ENCODE peak calls at places on chromosome 2, in eight cellular contexts. R, U, W, X, N, T, C and S are unnamed samples. For H3K27me3, the result is how much of the 10 kb centered on the place peaks cover.

GRCh38 chr2:28310107-28310506 is 82.6 kb upstream of the FOSL2 start:
- DNase-seq in R (no peak), W (no peak), C (no peak), U (no peak), T (no peak), X (no peak), N (peak), S (no peak)

GRCh38 chr2:127423476-127423840 is 5.2 kb downstream of the PROC start:
- DNase-seq in N (no peak), T (no peak), X (no peak), R (no peak), C (peak), U (no peak), W (no peak), S (no peak)

GRCh38 chr2:46829240-46829970 is 86.2 kb downstream of the MCFD2 start:
- DNase-seq in U (no peak), X (no peak), C (no peak), R (no peak), T (no peak), N (no peak), W (no peak), S (peak)

GRCh38 chr2:41836944-41837343 is 210.9 kb upstream of the PKDCC start:
- DNase-seq in R (no peak), T (no peak), X (no peak), N (no peak), C (peak), U (peak), W (peak), S (peak)

GRCh38 chr2:37637122-37637875 is 34.1 kb downstream of the CDC42EP3 start:
- DNase-seq in W (no peak), T (no peak), U (no peak), X (no peak), N (no peak), C (no peak), R (no peak), S (no peak)

GRCh38 chr2:120350801-120351324 is 4.9 kb downstream of the INHBB start:
- DNase-seq in W (no peak), T (no peak), N (no peak), U (no peak), R (no peak), X (no peak), C (no peak), S (no peak)

GRCh38 chr2:6741229-6741628 is 124.5 kb downstream of the CMPK2 start:
- DNase-seq in T (no peak), W (no peak), X (no peak), N (no peak), C (no peak), R (no peak), U (no peak), S (no peak)

GRCh38 chr2:8626572-8626971 is 55.3 kb upstream of the ID2 start:
- DNase-seq in U (no peak), N (no peak), X (no peak), C (no peak), R (no peak), W (no peak), T (no peak), S (no peak)

GRCh38 chr2:146489386-146489785 is 1355.4 kb upstream of the ACVR2A start:
- DNase-seq in R (no peak), U (no peak), T (no peak), W (peak), C (peak), N (no peak), X (no peak), S (no peak)

GRCh38 chr2:207533609-207534008 is 3.8 kb downstream of the CREB1 start:
- DNase-seq in T (no peak), C (no peak), U (no peak), W (no peak), R (no peak), N (no peak), X (no peak), S (no peak)

GRCh38 chr2:183021613-183022012 is 16.6 kb downstream of the NCKAP1 start:
- DNase-seq in T (no peak), C (no peak), X (no peak), W (no peak), N (no peak), R (no peak), U (no peak), S (no peak)

GRCh38 chr2:45027051-45027450 is 17.8 kb upstream of the SIX2 start:
- DNase-seq in W (no peak), X (no peak), T (no peak), C (no peak), N (no peak), R (no peak), U (no peak), S (peak)

GRCh38 chr2:14189929-14190328 is 442.6 kb upstream of the LRATD1 start:
- DNase-seq in U (peak), X (no peak), N (no peak), C (peak), R (no peak), W (peak), T (no peak), S (no peak)

GRCh38 chr2:191264647-191265079 is 19.5 kb downstream of the MYO1B start:
- DNase-seq in X (no peak), R (no peak), T (no peak), U (peak), W (peak), C (peak), N (no peak), S (no peak)

GRCh38 chr2:172639823-172640222 is 83.9 kb downstream of the PDK1 start:
- DNase-seq in U (peak), X (no peak), W (peak), R (no peak), T (no peak), C (peak), N (no peak), S (no peak)

GRCh38 chr2:68465081-68465916 is 1.8 kb downstream of the FBXO48 start:
- DNase-seq in N (no peak), T (no peak), R (no peak), X (no peak), U (peak), C (peak), W (no peak), S (no peak)

GRCh38 chr2:240460781-240461431 is 25.4 kb downstream of the GPC1 start:
- DNase-seq in T (no peak), N (no peak), C (no peak), U (no peak), X (peak), W (no peak), R (peak), S (peak)

GRCh38 chr2:237140689-237141285 is 55.1 kb downstream of the COPS8 start:
- DNase-seq in W (no peak), X (no peak), C (no peak), T (no peak), U (no peak), R (no peak), N (peak), S (no peak)

GRCh38 chr2:66189598-66189997 is 245.3 kb upstream of the MEIS1 start:
- DNase-seq in W (no peak), T (no peak), X (no peak), U (no peak), N (no peak), R (no peak), C (peak), S (no peak)

GRCh38 chr2:237280235-237280634 is 133.7 kb downstream of the COL6A3 start:
- DNase-seq in W (peak), N (no peak), R (no peak), C (no peak), X (no peak), U (peak), T (no peak), S (no peak)

GRCh38 chr2:135925571-135925970 is 49.3 kb upstream of the MCM6 start:
- DNase-seq in X (no peak), T (no peak), N (no peak), R (no peak), C (no peak), W (no peak), U (peak), S (no peak)

GRCh38 chr2:222882484-222882928 is 21.7 kb downstream of the ACSL3 start:
- DNase-seq in N (no peak), X (no peak), R (no peak), C (peak), T (no peak), U (no peak), W (no peak), S (no peak)

GRCh38 chr2:21411796-21412195 is 288.0 kb downstream of the TDRD15 start:
- DNase-seq in T (no peak), U (no peak), X (no peak), W (no peak), N (no peak), R (no peak), C (no peak), S (no peak)

GRCh38 chr2:203683932-203684556 is 22.4 kb upstream of the CD28 start:
- DNase-seq in C (peak), X (no peak), T (no peak), W (peak), U (peak), R (no peak), N (no peak), S (no peak)

GRCh38 chr2:168024459-168024858 is 222.9 kb downstream of the STK39 start:
- DNase-seq in R (no peak), C (no peak), T (no peak), W (no peak), X (no peak), U (no peak), N (no peak), S (no peak)

GRCh38 chr2:11810237-11810977 is 64.0 kb downstream of the LPIN1 start:
- DNase-seq in C (no peak), N (peak), T (no peak), W (no peak), X (no peak), U (no peak), R (no peak), S (peak)

GRCh38 chr2:32712870-32713269 is 85.0 kb downstream of the TTC27 start:
- DNase-seq in R (no peak), T (no peak), X (no peak), N (no peak), W (peak), U (peak), C (no peak), S (no peak)

GRCh38 chr2:69046221-69046662 is 33.3 kb downstream of the ANTXR1 start:
- DNase-seq in U (peak), N (no peak), T (no peak), W (peak), R (no peak), C (peak), X (no peak), S (peak)

GRCh38 chr2:134468093-134468640 is 214.3 kb downstream of the MGAT5 start:
- DNase-seq in U (no peak), R (no peak), X (no peak), T (no peak), W (no peak), C (no peak), N (peak), S (no peak)

GRCh38 chr2:133959066-133959465 is 294.8 kb upstream of the MGAT5 start:
- DNase-seq in W (no peak), X (no peak), R (no peak), N (no peak), C (no peak), T (no peak), U (no peak), S (peak)

GRCh38 chr2:172282944-172283343 is 144.4 kb upstream of the ITGA6 start:
- DNase-seq in T (no peak), N (no peak), W (peak), X (no peak), C (peak), U (peak), R (no peak), S (no peak)

GRCh38 chr2:237859533-237860272 is at the start of gene RAMP1:
- DNase-seq in U (peak), W (no peak), X (no peak), C (no peak), T (no peak), R (no peak), N (no peak), S (peak)

GRCh38 chr2:135473567-135473966 is 57.5 kb downstream of the ZRANB3 start:
- DNase-seq in X (no peak), U (peak), C (peak), R (no peak), W (peak), T (no peak), N (no peak), S (peak)

GRCh38 chr2:112784199-112785189 is at the start of gene IL1A:
- DNase-seq in W (peak), T (no peak), C (peak), R (no peak), N (no peak), U (peak), X (no peak), S (peak)

GRCh38 chr2:37415128-37415817 is 70.8 kb downstream of the QPCT start:
- DNase-seq in X (no peak), T (no peak), N (no peak), W (no peak), C (peak), R (no peak), U (peak), S (peak)

GRCh38 chr2:15965564-15966019 is 25.2 kb downstream of the MYCN start:
- DNase-seq in N (no peak), U (no peak), T (no peak), R (no peak), C (no peak), X (no peak), W (no peak), S (peak)

GRCh38 chr2:83081835-83082522 is 1377.1 kb downstream of the SUCLG1 start:
- DNase-seq in N (no peak), X (no peak), R (no peak), U (peak), W (peak), T (no peak), C (peak), S (no peak)

GRCh38 chr2:208192611-208193248 is 2.9 kb upstream of the C2orf80 start:
- DNase-seq in U (no peak), R (no peak), N (no peak), X (no peak), C (peak), W (no peak), T (no peak), S (no peak)

GRCh38 chr2:128444044-128444771 is 125.5 kb upstream of the HS6ST1 start:
- DNase-seq in U (no peak), C (no peak), W (no peak), X (no peak), N (peak), T (no peak), R (no peak), S (peak)

GRCh38 chr2:128444816-128445532 is 126.3 kb upstream of the HS6ST1 start:
- DNase-seq in W (no peak), R (no peak), C (no peak), N (peak), U (peak), X (no peak), T (no peak), S (peak)

GRCh38 chr2:128446866-128447537 is 128.3 kb upstream of the HS6ST1 start:
- DNase-seq in W (no peak), R (no peak), N (peak), U (no peak), X (no peak), T (no peak), C (no peak), S (peak)

GRCh38 chr2:128446049-128446811 is 127.6 kb upstream of the HS6ST1 start:
- DNase-seq in W (no peak), T (no peak), C (no peak), U (no peak), R (no peak), N (peak), X (no peak), S (peak)

DNA sequence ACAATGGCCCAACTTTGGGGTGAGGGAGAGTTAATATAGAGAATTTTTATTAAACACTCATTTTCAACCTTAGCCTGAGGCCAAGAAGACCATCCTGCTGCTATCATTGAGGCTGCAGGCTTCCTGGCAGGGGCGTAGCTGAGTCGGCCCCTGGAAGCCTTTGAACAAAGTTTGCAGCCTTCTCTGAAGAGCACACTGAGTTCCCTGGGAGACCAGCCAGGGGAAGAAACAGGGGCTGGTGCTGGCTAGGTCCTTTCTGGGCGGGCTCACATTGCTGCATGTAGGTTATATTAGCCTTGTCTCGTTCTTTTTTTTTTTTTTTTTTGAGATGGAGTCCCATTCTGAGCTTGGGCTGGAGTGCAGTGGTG is 126.8 kb upstream of the HS6ST1 start:
- DNase-seq in W (no peak), U (no peak), N (peak), X (no peak), T (no peak), C (no peak), R (no peak), S (no peak)
- H3K4me3 ChIP-seq in W (no peak), U (no peak), N (no peak), X (no peak), T (no peak), C (no peak), R (no peak), S (no peak)

GRCh38 chr2:55916473-55917049 is 7.0 kb downstream of the EFEMP1 start:
- DNase-seq in R (no peak), U (peak), N (no peak), X (no peak), T (no peak), W (peak), C (no peak), S (no peak)
- H3K27me3 ChIP-seq in R (under half), U (under half), N (under half), X (under half), T (under half), W (under half), C (under half), S (under half)

GRCh38 chr2:85681354-85681728 is 12.8 kb upstream of the GNLY start:
- DNase-seq in U (no peak), C (peak), N (no peak), T (no peak), W (no peak), R (no peak), X (no peak), S (peak)

GRCh38 chr2:85680707-85681353 is 12.8 kb upstream of the SFTPB start:
- DNase-seq in T (no peak), W (no peak), X (no peak), U (no peak), C (peak), R (no peak), N (no peak), S (peak)

GRCh38 chr2:85684380-85684779 is 9.8 kb upstream of the GNLY start:
- DNase-seq in R (no peak), N (no peak), W (no peak), X (no peak), U (no peak), T (no peak), C (no peak), S (no peak)

GRCh38 chr2:85682378-85682777 is 11.8 kb upstream of the GNLY start:
- DNase-seq in N (no peak), R (no peak), X (no peak), T (no peak), W (no peak), C (no peak), U (peak), S (no peak)

DNA sequence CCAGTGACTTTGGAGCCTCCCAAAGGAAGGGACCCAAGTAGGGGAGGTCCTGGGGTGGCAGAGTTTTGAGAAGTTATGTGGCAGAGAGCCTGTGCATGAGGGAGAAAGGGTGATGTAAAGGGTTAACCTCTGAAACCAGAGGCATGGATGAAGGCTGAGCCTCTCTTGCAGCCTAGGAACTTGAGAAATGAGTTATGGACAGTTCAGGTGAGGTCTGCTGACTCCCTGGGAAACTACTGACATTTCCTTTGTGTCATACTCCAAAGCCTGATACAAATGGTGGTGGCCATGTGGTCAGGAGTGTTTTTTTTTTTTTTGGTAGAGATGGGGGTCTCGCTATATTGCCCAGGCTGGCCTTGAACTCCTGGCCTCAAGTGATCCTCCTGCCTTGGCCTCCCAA is 12.4 kb upstream of the GNLY start:
- DNase-seq in W (no peak), N (no peak), T (no peak), X (no peak), C (no peak), U (no peak), R (no peak), S (no peak)
- H3K27ac ChIP-seq in W (no peak), N (no peak), T (no peak), X (no peak), C (no peak), U (no peak), R (no peak), S (no peak)

GRCh38 chr2:2586068-2586776 is 255.1 kb upstream of the MYT1L start:
- DNase-seq in N (peak), X (no peak), T (no peak), W (no peak), U (no peak), R (no peak), C (no peak), S (peak)
- H3K4me3 ChIP-seq in N (no peak), X (no peak), T (no peak), W (no peak), U (no peak), R (no peak), C (no peak), S (no peak)

GRCh38 chr2:219614076-219614860 is 13.2 kb upstream of the SLC4A3 start:
- DNase-seq in R (no peak), X (no peak), N (no peak), C (no peak), U (no peak), T (no peak), W (no peak), S (no peak)
- H3K27me3 ChIP-seq in R (under half), X (under half), N (under half), C (under half), U (under half), T (under half), W (under half), S (under half)

DNA sequence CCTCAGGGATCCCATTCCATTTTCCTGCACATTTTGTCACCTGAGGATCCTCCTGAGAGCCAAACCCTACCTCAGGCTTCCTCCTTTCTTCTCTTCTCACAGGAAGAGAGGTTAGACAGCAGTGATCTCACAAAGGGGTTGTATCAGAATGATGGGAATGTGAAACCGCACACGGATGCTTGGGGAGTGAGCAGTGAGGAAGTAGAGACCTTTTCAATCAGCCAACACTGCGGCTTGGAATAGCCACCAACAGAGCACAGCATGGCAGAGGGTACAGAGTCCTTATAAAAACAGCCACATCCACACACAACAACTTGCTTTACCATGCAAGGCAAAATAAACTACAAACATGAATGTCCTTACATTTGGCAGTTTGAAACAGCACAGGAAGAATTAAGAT is 8.7 kb downstream of the TMEM182 start:
- DNase-seq in X (no peak), R (no peak), U (peak), N (no peak), C (no peak), W (peak), T (no peak), S (no peak)
- H3K27ac ChIP-seq in X (no peak), R (no peak), U (no peak), N (no peak), C (no peak), W (no peak), T (no peak), S (no peak)